ENCODE peak calls at places on chromosomes 16 and 17, in seven cellular contexts. D, X, S, W, Z, U and L are unnamed samples.

GRCh38 chr17:2120550-2121335 is 65.8 kb downstream of the HIC1 start:
- ATAC-seq in X (no peak), S (no peak), D (no peak), Z (no peak), U (no peak), W (no peak), L (no peak)

GRCh38 chr17:64661731-64661980 is 451 bp downstream of the SMURF2 start:
- ATAC-seq in S (peak), U (no peak), W (no peak), X (no peak), D (no peak), Z (no peak), L (peak)

GRCh38 chr17:41967141-41967920 is 736 bp downstream of the CNP start:
- ATAC-seq in X (no peak), U (peak), W (peak), D (peak), Z (no peak), S (peak), L (peak)

GRCh38 chr16:19595043-19595767 is 39.7 kb downstream of the VPS35L start:
- ATAC-seq in X (peak), D (no peak), U (peak), Z (no peak), W (no peak), S (peak), L (peak)

GRCh38 chr17:43532581-43532980 is 13.6 kb downstream of the ETV4 start:
- ATAC-seq in Z (no peak), U (no peak), X (no peak), S (no peak), W (no peak), D (no peak), L (no peak)

GRCh38 chr17:51078009-51078592 is 42.6 kb downstream of the SPAG9 start:
- ATAC-seq in U (no peak), X (peak), W (no peak), Z (no peak), D (no peak), S (no peak), L (no peak)

GRCh38 chr17:64118452-64118979 is 11.4 kb downstream of the ERN1 start:
- ATAC-seq in S (peak), D (no peak), Z (no peak), X (peak), W (no peak), U (no peak), L (peak)

GRCh38 chr17:75548839-75549238 is 23.3 kb downstream of the LLGL2 start:
- ATAC-seq in D (no peak), Z (no peak), X (no peak), S (no peak), U (no peak), W (no peak), L (no peak)

GRCh38 chr17:82065638-82066303 is at the start of gene DUS1L:
- ATAC-seq in W (peak), Z (peak), S (peak), X (peak), U (peak), D (peak), L (peak)

GRCh38 chr16:7421578-7421977 is 88.9 kb downstream of the RBFOX1 start:
- ATAC-seq in Z (no peak), U (no peak), S (no peak), X (no peak), W (no peak), D (no peak), L (no peak)

GRCh38 chr17:74584714-74585113 is 7.4 kb downstream of the CD300LD start:
- ATAC-seq in Z (no peak), W (no peak), D (no peak), U (no peak), X (no peak), S (no peak), L (no peak)

GRCh38 chr17:66448008-66448644 is 145.7 kb downstream of the PRKCA start:
- ATAC-seq in W (no peak), Z (no peak), D (no peak), U (no peak), X (no peak), S (no peak), L (no peak)

GRCh38 chr17:49379926-49380325 is 17.9 kb upstream of the ZNF652 start:
- ATAC-seq in D (no peak), Z (no peak), S (no peak), W (no peak), U (no peak), X (no peak), L (no peak)